ENCODE peak calls at places on chromosomes 5 and 9, in nine cellular contexts. S is endothelial cell; K is psoas muscle; T is dorsolateral prefrontal cortex; Q is Calu3; C is MCF 10A; O is PC-3; F is progenitor cell of endocrine pancreas; A is activated T-helper 9 cell treated with anti-CD3 and anti-CD28 coated beads, Interleukin-2, amount 50 U/mL, for 16 hours. R is an unnamed sample.

GRCh38 chr5:15234911-15235310 is 265.1 kb upstream of the FBXL7 start:
- DNase-seq in S (no peak), K (no peak), T (no peak), Q (no peak), C (no peak), O (no peak), F (no peak), A (no peak), R (no peak)

GRCh38 chr9:73080110-73080683 is 71.5 kb upstream of the ANXA1 start:
- DNase-seq in S (no peak), K (no peak), T (no peak), Q (no peak), C (no peak), O (peak), F (no peak), A (no peak), R (no peak)

GRCh38 chr9:4743131-4743875 is 2.3 kb upstream of the AK3 start:
- DNase-seq in S (no peak), K (no peak), T (no peak), Q (no peak), C (peak), O (no peak), F (no peak), A (no peak), R (no peak)

GRCh38 chr9:133943781-133944745 is 48.1 kb downstream of the VAV2 start:
- DNase-seq in S (no peak), K (peak), T (no peak), Q (no peak), C (peak), O (no peak), F (no peak), A (no peak), R (no peak)

GRCh38 chr5:107651326-107651725 is 19.4 kb downstream of the EFNA5 start:
- DNase-seq in S (no peak), K (no peak), T (no peak), Q (no peak), C (no peak), O (no peak), F (no peak), A (no peak), R (no peak)

GRCh38 chr5:136115183-136115865 is 17.3 kb upstream of the SMAD5 start:
- DNase-seq in S (no peak), K (no peak), T (no peak), Q (no peak), C (no peak), O (no peak), F (no peak), A (no peak), R (no peak)

GRCh38 chr9:19641046-19641445 is 147.8 kb downstream of the SLC24A2 start:
- DNase-seq in S (no peak), K (no peak), T (no peak), Q (no peak), C (peak), O (peak), F (no peak), A (no peak), R (no peak)

GRCh38 chr5:126139086-126139485 is 284.1 kb upstream of the GRAMD2B start:
- DNase-seq in S (no peak), K (no peak), T (no peak), Q (no peak), C (no peak), O (peak), F (no peak), A (no peak), R (no peak)

GRCh38 chr5:145130996-145131395 is 704.1 kb downstream of the PRELID2 start:
- DNase-seq in S (no peak), K (no peak), T (no peak), Q (no peak), C (peak), O (no peak), F (no peak), A (no peak), R (no peak)

GRCh38 chr5:120794121-120794520 is 330.0 kb downstream of the PRR16 start:
- DNase-seq in S (no peak), K (no peak), T (no peak), Q (no peak), C (peak), O (no peak), F (no peak), A (no peak), R (no peak)

GRCh38 chr9:89678394-89679005 is 73.7 kb downstream of the GADD45G start:
- DNase-seq in S (no peak), K (no peak), T (no peak), Q (no peak), C (no peak), O (no peak), F (no peak), A (no peak), R (no peak)

GRCh38 chr5:61263561-61264272 is 68.3 kb upstream of the ZSWIM6 start:
- DNase-seq in S (peak), K (no peak), T (no peak), Q (no peak), C (no peak), O (no peak), F (no peak), A (no peak), R (no peak)

GRCh38 chr9:18379073-18379811 is 94.7 kb upstream of the ADAMTSL1 start:
- DNase-seq in S (no peak), K (no peak), T (no peak), Q (peak), C (peak), O (peak), F (no peak), A (no peak), R (no peak)

GRCh38 chr5:138686668-138687067 is 66.6 kb upstream of the CTNNA1 start:
- DNase-seq in S (no peak), K (no peak), T (no peak), Q (no peak), C (peak), O (no peak), F (no peak), A (no peak), R (no peak)

GRCh38 chr5:99617335-99617734 is 688.5 kb upstream of the CHD1 start:
- DNase-seq in S (no peak), K (no peak), T (no peak), Q (no peak), C (no peak), O (no peak), F (no peak), A (no peak), R (no peak)

GRCh38 chr5:154945695-154946301 is 4.9 kb downstream of the MRPL22 start:
- DNase-seq in S (no peak), K (no peak), T (no peak), Q (no peak), C (peak), O (peak), F (no peak), A (no peak), R (no peak)

GRCh38 chr9:36154213-36154952 is 14.8 kb upstream of the CCIN start:
- DNase-seq in S (peak), K (peak), T (no peak), Q (no peak), C (no peak), O (peak), F (no peak), A (no peak), R (peak)

GRCh38 chr9:84519486-84519885 is 150.0 kb upstream of the NTRK2 start:
- DNase-seq in S (no peak), K (no peak), T (no peak), Q (no peak), C (no peak), O (no peak), F (no peak), A (no peak), R (no peak)